ENCODE peak calls at places on chromosomes 13 and 19, in seven cellular contexts. W is hepatic stellate cell; E is retina; P is T-helper 17 cell; Y is left ventricle myocardium superior; H is transverse colon; Q is activated naive CD8-positive, alpha-beta T cell treated with anti-CD3 and anti-CD28 coated beads, Interleukin-2, amount 50 U/mL, for 24 hours. K is an unnamed sample.

GRCh38 chr19:40621283-40621682 is 20.1 kb downstream of the LTBP4 start:
- DNase-seq in Y (no peak), W (no peak), P (no peak), E (no peak), H (no peak), Q (no peak), K (no peak)

GRCh38 chr13:46595136-46595917 is 42.4 kb downstream of the LRCH1 start:
- DNase-seq in W (no peak), E (no peak), Y (no peak), Q (no peak), H (no peak), P (no peak), K (no peak)

GRCh38 chr13:101204270-101205011 is 211.9 kb downstream of the NALCN start:
- DNase-seq in E (no peak), Q (no peak), Y (no peak), W (no peak), P (no peak), H (no peak), K (no peak)

GRCh38 chr13:46797468-46798237 is 692 bp upstream of the ESD start:
- DNase-seq in H (no peak), P (no peak), W (no peak), E (no peak), Y (no peak), Q (no peak), K (no peak)

GRCh38 chr13:96903085-96903484 is 91.2 kb downstream of the OXGR1 start:
- DNase-seq in P (no peak), W (no peak), E (no peak), H (no peak), Y (no peak), Q (no peak), K (no peak)

GRCh38 chr19:8265872-8266271 is 42.3 kb downstream of the CD320 start:
- DNase-seq in E (no peak), W (no peak), H (no peak), P (no peak), Y (no peak), Q (no peak), K (no peak)

GRCh38 chr19:43777163-43777700 is 3.5 kb downstream of the KCNN4 start:
- DNase-seq in Q (peak), Y (no peak), W (peak), H (no peak), E (no peak), P (no peak), K (peak)

GRCh38 chr19:3275068-3275582 is 50.7 kb downstream of the CELF5 start:
- DNase-seq in Q (peak), E (peak), P (no peak), Y (no peak), W (no peak), H (no peak), K (no peak)

GRCh38 chr19:6556480-6556879 is 25.7 kb downstream of the TNFSF9 start:
- DNase-seq in E (no peak), Q (peak), H (no peak), Y (no peak), W (no peak), P (no peak), K (peak)

GRCh38 chr13:81442904-81443303 is 1102.0 kb upstream of the SPRY2 start:
- DNase-seq in Y (no peak), P (no peak), E (no peak), H (no peak), Q (no peak), W (no peak), K (no peak)

GRCh38 chr13:46992383-46992952 is 95.6 kb upstream of the HTR2A start:
- DNase-seq in P (no peak), E (no peak), Q (no peak), W (peak), H (no peak), Y (no peak), K (no peak)

GRCh38 chr13:114268344-114269280 is 12.8 kb upstream of the UPF3A start:
- DNase-seq in P (no peak), W (no peak), Y (no peak), Q (no peak), E (no peak), H (no peak), K (no peak)

GRCh38 chr19:51338563-51339312 is 3.2 kb downstream of the VSIG10L start:
- DNase-seq in Q (peak), W (peak), E (peak), H (peak), Y (peak), P (peak), K (peak)

GRCh38 chr19:31270897-31271568 is 78.2 kb downstream of the TSHZ3 start:
- DNase-seq in W (no peak), E (peak), Q (no peak), Y (no peak), P (no peak), H (no peak), K (no peak)

GRCh38 chr19:52307275-52307674 is 10.3 kb downstream of the ZNF480 start:
- DNase-seq in P (no peak), H (no peak), W (no peak), E (peak), Y (no peak), Q (peak), K (peak)

GRCh38 chr13:75806101-75806500 is 170.0 kb downstream of the LMO7 start:
- DNase-seq in E (no peak), W (no peak), P (no peak), Y (no peak), Q (no peak), H (no peak), K (no peak)

GRCh38 chr19:17932485-17933338 is at the start of gene CCDC124:
- DNase-seq in W (peak), E (peak), P (peak), Q (peak), Y (peak), H (peak), K (peak)

GRCh38 chr13:99501952-99502310 is 659 bp downstream of the TM9SF2 start:
- DNase-seq in Y (peak), P (no peak), H (peak), W (peak), E (no peak), Q (peak), K (peak)

GRCh38 chr13:81153478-81153877 is 812.6 kb upstream of the SPRY2 start:
- DNase-seq in E (no peak), Y (no peak), H (no peak), P (no peak), W (no peak), Q (no peak), K (no peak)

GRCh38 chr13:38607136-38607535 is 79.7 kb upstream of the FREM2 start:
- DNase-seq in Q (no peak), P (no peak), H (no peak), Y (no peak), W (no peak), E (no peak), K (no peak)

GRCh38 chr13:91351980-91352379 is 4.5 kb downstream of the MIR17HG start:
- DNase-seq in Q (no peak), E (no peak), H (no peak), Y (no peak), W (no peak), P (no peak), K (no peak)

GRCh38 chr13:99281811-99282263 is 23.7 kb upstream of the GPR18 start:
- DNase-seq in Q (peak), W (no peak), E (no peak), P (peak), Y (peak), H (peak), K (no peak)

GRCh38 chr13:113669871-113670341 is 2.9 kb downstream of the GRK1 start:
- DNase-seq in Q (no peak), E (no peak), Y (peak), W (no peak), P (no peak), H (peak), K (no peak)

GRCh38 chr19:13001502-13002388 is 6.5 kb downstream of the NFIX start:
- DNase-seq in H (peak), Y (peak), E (no peak), P (no peak), Q (no peak), W (no peak), K (no peak)

GRCh38 chr13:109271061-109271460 is 515.3 kb downstream of the IRS2 start:
- DNase-seq in P (no peak), Y (no peak), E (no peak), W (no peak), H (no peak), Q (no peak), K (peak)

GRCh38 chr13:113882716-113883115 is 18.8 kb upstream of the GAS6 start:
- DNase-seq in Y (no peak), H (no peak), E (no peak), Q (no peak), P (no peak), W (no peak), K (no peak)

GRCh38 chr19:29549105-29550070 is 23.6 kb downstream of the VSTM2B start:
- DNase-seq in Q (no peak), Y (no peak), E (no peak), W (no peak), P (no peak), H (no peak), K (peak)

GRCh38 chr13:29693297-29693945 is 97.9 kb upstream of the SLC7A1 start:
- DNase-seq in P (no peak), H (peak), W (no peak), Q (no peak), Y (no peak), E (no peak), K (no peak)

GRCh38 chr19:49851456-49852259 is 699 bp downstream of the PTOV1 start:
- DNase-seq in Q (no peak), Y (peak), H (no peak), W (peak), P (no peak), E (no peak), K (no peak)

GRCh38 chr19:13839193-13839937 is 37.6 kb upstream of the NANOS3 start:
- DNase-seq in W (peak), Y (peak), E (peak), P (peak), Q (peak), H (peak), K (peak)

GRCh38 chr13:28498481-28499115 is 3.7 kb upstream of the FLT1 start:
- DNase-seq in P (no peak), Q (no peak), W (no peak), H (no peak), Y (no peak), E (no peak), K (no peak)

K was measured in SJSA1.